ENCODE peak calls at places on chromosomes 4 and X, in seven cellular contexts. One of them, this sample, is unnamed.

GRCh38 chrX:72305286-72306084 is at the start of gene CITED1:
- DNase-seq in GM12878: no peak
- DNase-seq in GM23338: peak
- DNase-seq in SK-N-SH: peak
- DNase-seq in upper lobe of left lung: no peak
- DNase-seq in HCT116: no peak
- DNase-seq in suprapubic skin: no peak
- DNase-seq in this sample: no peak

GRCh38 chrX:1903380-1903935 is 288.6 kb downstream of the ASMT start:
- DNase-seq in HCT116: peak
- DNase-seq in suprapubic skin: no peak
- DNase-seq in SK-N-SH: no peak
- DNase-seq in upper lobe of left lung: no peak
- DNase-seq in GM23338: no peak
- DNase-seq in GM12878: no peak
- DNase-seq in this sample: no peak

GRCh38 chrX:25151749-25152148 is 136.0 kb upstream of the ARX start:
- DNase-seq in GM12878: no peak
- DNase-seq in suprapubic skin: no peak
- DNase-seq in HCT116: no peak
- DNase-seq in upper lobe of left lung: no peak
- DNase-seq in SK-N-SH: no peak
- DNase-seq in GM23338: no peak
- DNase-seq in this sample: no peak

GRCh38 chrX:116278819-116279218 is 108.3 kb downstream of the AGTR2 start:
- DNase-seq in GM12878: no peak
- DNase-seq in SK-N-SH: no peak
- DNase-seq in HCT116: no peak
- DNase-seq in suprapubic skin: no peak
- DNase-seq in upper lobe of left lung: no peak
- DNase-seq in GM23338: no peak
- DNase-seq in this sample: no peak

GRCh38 chr4:107939307-107939706 is 8.0 kb downstream of the CYP2U1 start:
- DNase-seq in GM23338: no peak
- DNase-seq in upper lobe of left lung: no peak
- DNase-seq in SK-N-SH: no peak
- DNase-seq in GM12878: no peak
- DNase-seq in suprapubic skin: no peak
- DNase-seq in HCT116: no peak
- DNase-seq in this sample: no peak

GRCh38 chr4:97309111-97309510 is 834.2 kb downstream of the STPG2 start:
- DNase-seq in suprapubic skin: no peak
- DNase-seq in GM12878: no peak
- DNase-seq in HCT116: no peak
- DNase-seq in SK-N-SH: no peak
- DNase-seq in GM23338: no peak
- DNase-seq in upper lobe of left lung: no peak
- DNase-seq in this sample: no peak

GRCh38 chr4:138158746-138159297 is 83.3 kb downstream of the SLC7A11 start:
- DNase-seq in suprapubic skin: no peak
- DNase-seq in GM23338: no peak
- DNase-seq in HCT116: no peak
- DNase-seq in upper lobe of left lung: no peak
- DNase-seq in SK-N-SH: no peak
- DNase-seq in GM12878: no peak
- DNase-seq in this sample: no peak

GRCh38 chr4:125703443-125703842 is 388.7 kb downstream of the FAT4 start:
- DNase-seq in GM23338: no peak
- DNase-seq in upper lobe of left lung: no peak
- DNase-seq in GM12878: no peak
- DNase-seq in suprapubic skin: no peak
- DNase-seq in SK-N-SH: no peak
- DNase-seq in HCT116: no peak
- DNase-seq in this sample: no peak

GRCh38 chrX:132665676-132666075 is 176.8 kb upstream of the MBNL3 start:
- DNase-seq in suprapubic skin: no peak
- DNase-seq in HCT116: no peak
- DNase-seq in GM23338: no peak
- DNase-seq in GM12878: no peak
- DNase-seq in upper lobe of left lung: no peak
- DNase-seq in SK-N-SH: no peak
- DNase-seq in this sample: no peak

GRCh38 chr4:153916273-153916755 is 127.4 kb upstream of the SFRP2 start:
- DNase-seq in GM12878: peak
- DNase-seq in HCT116: no peak
- DNase-seq in suprapubic skin: no peak
- DNase-seq in SK-N-SH: no peak
- DNase-seq in GM23338: no peak
- DNase-seq in upper lobe of left lung: no peak
- DNase-seq in this sample: no peak

GRCh38 chr4:160202802-160203201 is 1099.9 kb downstream of the RAPGEF2 start:
- DNase-seq in HCT116: no peak
- DNase-seq in suprapubic skin: no peak
- DNase-seq in upper lobe of left lung: no peak
- DNase-seq in SK-N-SH: no peak
- DNase-seq in GM23338: no peak
- DNase-seq in GM12878: no peak
- DNase-seq in this sample: no peak

GRCh38 chrX:133574716-133575115 is 159.4 kb upstream of the GPC4 start:
- DNase-seq in upper lobe of left lung: no peak
- DNase-seq in SK-N-SH: no peak
- DNase-seq in GM23338: no peak
- DNase-seq in GM12878: no peak
- DNase-seq in suprapubic skin: no peak
- DNase-seq in HCT116: no peak
- DNase-seq in this sample: no peak

GRCh38 chr4:85050736-85051135 is 84.2 kb upstream of the WDFY3 start:
- DNase-seq in SK-N-SH: no peak
- DNase-seq in suprapubic skin: no peak
- DNase-seq in HCT116: no peak
- DNase-seq in upper lobe of left lung: no peak
- DNase-seq in GM12878: no peak
- DNase-seq in GM23338: no peak
- DNase-seq in this sample: no peak

GRCh38 chr4:138248058-138248457 is 5.9 kb upstream of the SLC7A11 start:
- DNase-seq in upper lobe of left lung: no peak
- DNase-seq in SK-N-SH: no peak
- DNase-seq in HCT116: no peak
- DNase-seq in GM23338: no peak
- DNase-seq in suprapubic skin: no peak
- DNase-seq in GM12878: no peak
- DNase-seq in this sample: no peak

GRCh38 chrX:85326234-85327059 is 53.0 kb downstream of the POF1B start:
- DNase-seq in upper lobe of left lung: no peak
- DNase-seq in HCT116: no peak
- DNase-seq in GM23338: no peak
- DNase-seq in GM12878: no peak
- DNase-seq in SK-N-SH: no peak
- DNase-seq in suprapubic skin: peak
- DNase-seq in this sample: peak

GRCh38 chr4:1932736-1933135 is 61.5 kb downstream of the NSD2 start:
- DNase-seq in upper lobe of left lung: no peak
- DNase-seq in suprapubic skin: no peak
- DNase-seq in GM12878: no peak
- DNase-seq in HCT116: no peak
- DNase-seq in GM23338: no peak
- DNase-seq in SK-N-SH: no peak
- DNase-seq in this sample: no peak

GRCh38 chr4:114780205-114780604 is 181.6 kb downstream of the UGT8 start:
- DNase-seq in suprapubic skin: no peak
- DNase-seq in HCT116: peak
- DNase-seq in upper lobe of left lung: no peak
- DNase-seq in GM12878: no peak
- DNase-seq in SK-N-SH: peak
- DNase-seq in GM23338: peak
- DNase-seq in this sample: no peak

GRCh38 chr4:74364649-74365491 is at the start of gene EREG:
- DNase-seq in GM12878: no peak
- DNase-seq in GM23338: peak
- DNase-seq in suprapubic skin: no peak
- DNase-seq in SK-N-SH: peak
- DNase-seq in upper lobe of left lung: peak
- DNase-seq in HCT116: peak
- DNase-seq in this sample: peak

GRCh38 chrX:9519546-9520210 is 54.8 kb downstream of the TBL1X start:
- DNase-seq in GM12878: no peak
- DNase-seq in upper lobe of left lung: no peak
- DNase-seq in HCT116: no peak
- DNase-seq in SK-N-SH: no peak
- DNase-seq in suprapubic skin: no peak
- DNase-seq in GM23338: no peak
- DNase-seq in this sample: no peak

GRCh38 chr4:73021634-73022033 is 47.9 kb downstream of the COX18 start:
- DNase-seq in HCT116: peak
- DNase-seq in upper lobe of left lung: no peak
- DNase-seq in GM23338: peak
- DNase-seq in GM12878: no peak
- DNase-seq in suprapubic skin: no peak
- DNase-seq in SK-N-SH: peak
- DNase-seq in this sample: no peak

GRCh38 chr4:107153228-107153627 is 117.1 kb upstream of the DKK2 start:
- DNase-seq in upper lobe of left lung: no peak
- DNase-seq in GM23338: peak
- DNase-seq in HCT116: no peak
- DNase-seq in GM12878: no peak
- DNase-seq in suprapubic skin: no peak
- DNase-seq in SK-N-SH: no peak
- DNase-seq in this sample: no peak

GRCh38 chrX:128691872-128692271 is 639.7 kb upstream of the ACTRT1 start:
- DNase-seq in suprapubic skin: no peak
- DNase-seq in GM12878: no peak
- DNase-seq in HCT116: no peak
- DNase-seq in upper lobe of left lung: no peak
- DNase-seq in GM23338: no peak
- DNase-seq in SK-N-SH: no peak
- DNase-seq in this sample: no peak

GRCh38 chrX:7996414-7996813 is 69.2 kb upstream of the PNPLA4 start:
- DNase-seq in upper lobe of left lung: no peak
- DNase-seq in GM12878: no peak
- DNase-seq in HCT116: no peak
- DNase-seq in suprapubic skin: no peak
- DNase-seq in SK-N-SH: peak
- DNase-seq in GM23338: peak
- DNase-seq in this sample: no peak

DNA sequence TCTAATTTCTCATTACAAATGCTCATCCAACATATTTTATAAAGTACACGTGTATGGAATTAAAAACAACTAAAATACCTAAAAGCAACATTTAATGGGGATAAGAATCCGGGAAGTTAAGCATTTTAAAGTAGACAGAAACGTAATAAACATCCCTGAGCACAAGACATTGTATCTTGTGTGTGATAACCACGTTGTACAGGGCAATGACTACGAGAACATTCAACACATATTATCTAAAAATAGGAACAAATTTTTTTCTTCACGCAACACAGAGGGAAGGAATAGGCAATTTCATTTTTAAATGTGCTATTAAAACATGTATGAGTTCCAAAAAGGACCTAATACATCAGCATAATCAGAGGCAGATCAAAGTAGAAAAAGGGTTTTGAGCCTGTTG is 49.5 kb downstream of the AMMECR1 start:
- DNase-seq in HCT116: no peak
- DNase-seq in GM23338: no peak
- DNase-seq in SK-N-SH: no peak
- DNase-seq in upper lobe of left lung: no peak
- DNase-seq in GM12878: no peak
- DNase-seq in suprapubic skin: no peak
- DNase-seq in this sample: no peak
- H3K4me3 ChIP-seq in HCT116: no peak
- H3K4me3 ChIP-seq in GM23338: no peak
- H3K4me3 ChIP-seq in SK-N-SH: no peak
- H3K4me3 ChIP-seq in upper lobe of left lung: no peak
- H3K4me3 ChIP-seq in GM12878: no peak
- H3K4me3 ChIP-seq in suprapubic skin: no peak
- H3K4me3 ChIP-seq in this sample: no peak

GRCh38 chr4:165112258-165113156 is at the start of gene TMEM192:
- DNase-seq in HCT116: peak
- DNase-seq in suprapubic skin: peak
- DNase-seq in GM12878: peak
- DNase-seq in SK-N-SH: peak
- DNase-seq in GM23338: peak
- DNase-seq in upper lobe of left lung: peak
- DNase-seq in this sample: peak
- TF ChIP-seq POLR2AphosphoS5 in HCT116: peak
- TF ChIP-seq POLR2AphosphoS5 in suprapubic skin: peak
- TF ChIP-seq POLR2AphosphoS5 in GM12878: peak
- TF ChIP-seq POLR2AphosphoS5 in SK-N-SH: peak
- TF ChIP-seq POLR2AphosphoS5 in GM23338: peak
- TF ChIP-seq POLR2AphosphoS5 in upper lobe of left lung: peak
- TF ChIP-seq POLR2AphosphoS5 in this sample: peak

GRCh38 chrX:27597506-27597905 is 7.4 kb downstream of the DCAF8L2 start:
- DNase-seq in GM23338: no peak
- DNase-seq in suprapubic skin: no peak
- DNase-seq in GM12878: no peak
- DNase-seq in upper lobe of left lung: no peak
- DNase-seq in SK-N-SH: no peak
- DNase-seq in HCT116: no peak
- DNase-seq in this sample: no peak

GRCh38 chrX:27590044-27590443 is at the start of gene DCAF8L2:
- DNase-seq in HCT116: no peak
- DNase-seq in GM12878: no peak
- DNase-seq in GM23338: no peak
- DNase-seq in suprapubic skin: no peak
- DNase-seq in SK-N-SH: no peak
- DNase-seq in upper lobe of left lung: no peak
- DNase-seq in this sample: no peak

GRCh38 chrX:27591938-27592337 is 1.8 kb downstream of the DCAF8L2 start:
- DNase-seq in suprapubic skin: no peak
- DNase-seq in GM12878: no peak
- DNase-seq in HCT116: no peak
- DNase-seq in GM23338: peak
- DNase-seq in upper lobe of left lung: no peak
- DNase-seq in SK-N-SH: no peak
- DNase-seq in this sample: peak
- TF ChIP-seq CTCF in suprapubic skin: no peak
- TF ChIP-seq CTCF in GM12878: no peak
- TF ChIP-seq CTCF in HCT116: no peak
- TF ChIP-seq CTCF in GM23338: no peak
- TF ChIP-seq CTCF in upper lobe of left lung: no peak
- TF ChIP-seq CTCF in SK-N-SH: no peak
- TF ChIP-seq CTCF in this sample: no peak

GRCh38 chr4:148058160-148058859 is 326.4 kb downstream of the ARHGAP10 start:
- DNase-seq in SK-N-SH: no peak
- DNase-seq in GM12878: no peak
- DNase-seq in upper lobe of left lung: no peak
- DNase-seq in GM23338: no peak
- DNase-seq in HCT116: no peak
- DNase-seq in suprapubic skin: no peak
- DNase-seq in this sample: no peak
- H3K4me3 ChIP-seq in SK-N-SH: no peak
- H3K4me3 ChIP-seq in GM12878: no peak
- H3K4me3 ChIP-seq in upper lobe of left lung: no peak
- H3K4me3 ChIP-seq in GM23338: no peak
- H3K4me3 ChIP-seq in HCT116: no peak
- H3K4me3 ChIP-seq in suprapubic skin: no peak
- H3K4me3 ChIP-seq in this sample: no peak

GRCh38 chr4:86286729-86287128 is 73.1 kb downstream of the MAPK10 start:
- DNase-seq in HCT116: no peak
- DNase-seq in GM23338: no peak
- DNase-seq in GM12878: no peak
- DNase-seq in upper lobe of left lung: no peak
- DNase-seq in SK-N-SH: no peak
- DNase-seq in suprapubic skin: no peak
- DNase-seq in this sample: no peak
- TF ChIP-seq POLR2AphosphoS5 in HCT116: no peak
- TF ChIP-seq POLR2AphosphoS5 in GM23338: no peak
- TF ChIP-seq POLR2AphosphoS5 in GM12878: no peak
- TF ChIP-seq POLR2AphosphoS5 in upper lobe of left lung: no peak
- TF ChIP-seq POLR2AphosphoS5 in SK-N-SH: no peak
- TF ChIP-seq POLR2AphosphoS5 in suprapubic skin: no peak
- TF ChIP-seq POLR2AphosphoS5 in this sample: no peak

GRCh38 chrX:19593684-19594083 is 78.4 kb upstream of the MAP3K15 start:
- DNase-seq in GM12878: no peak
- DNase-seq in SK-N-SH: peak
- DNase-seq in upper lobe of left lung: no peak
- DNase-seq in GM23338: peak
- DNase-seq in HCT116: peak
- DNase-seq in suprapubic skin: no peak
- DNase-seq in this sample: no peak
- TF ChIP-seq CTCF in GM12878: peak
- TF ChIP-seq CTCF in SK-N-SH: peak
- TF ChIP-seq CTCF in upper lobe of left lung: peak
- TF ChIP-seq CTCF in GM23338: peak
- TF ChIP-seq CTCF in HCT116: peak
- TF ChIP-seq CTCF in suprapubic skin: no peak
- TF ChIP-seq CTCF in this sample: peak

This sample was measured in spleen.